ENCODE peak calls at places on chromosomes 13 and 19, in eight cellular contexts. M is stimulated activated CD8-positive, alpha-beta memory T cell treated with anti-CD3 and anti-CD28 coated beads, Interleukin-4, amount 100 ng/mL, for 48 hours; C is NCI-H460; B is fibroblast of lung; K is HS-27A; T is glutamatergic neuron; E is activated gamma-delta T cell treated with Interleukin-2 at 50 U/mL for 16 hours; G is stimulated activated CD4-positive, alpha-beta T cell treated with anti-CD3 and anti-CD28 coated beads, Interleukin-2, amount 100 ng/mL, for 24 hours. U is an unnamed sample.

GRCh38 chr13:80447747-80448146 is 106.8 kb upstream of the SPRY2 start:
- DNase-seq in K (no peak), E (no peak), C (no peak), M (no peak), T (no peak), G (no peak), B (no peak), U (no peak)

GRCh38 chr19:45455707-45456499 is 11.9 kb upstream of the FOSB start:
- DNase-seq in T (peak), B (peak), G (peak), C (peak), M (peak), E (peak), K (peak), U (peak)

GRCh38 chr19:53467503-53468262 is at the start of gene ZNF813:
- DNase-seq in E (peak), K (peak), C (no peak), M (peak), T (peak), B (peak), G (peak), U (no peak)

GRCh38 chr19:38626401-38626800 is 7.4 kb downstream of the EIF3K start:
- DNase-seq in B (no peak), M (no peak), G (no peak), C (no peak), K (no peak), T (no peak), E (no peak), U (no peak)

GRCh38 chr19:41792513-41793413 is 3.6 kb upstream of the CEACAM3 start:
- DNase-seq in K (no peak), G (peak), E (peak), M (peak), T (peak), B (peak), C (peak), U (peak)

GRCh38 chr13:94480672-94481145 is 1.2 kb upstream of the DCT start:
- DNase-seq in C (no peak), G (no peak), K (no peak), E (no peak), B (peak), T (peak), M (no peak), U (no peak)

GRCh38 chr19:55391191-55391670 is 5.5 kb downstream of the RPL28 start:
- DNase-seq in E (no peak), C (no peak), G (peak), M (no peak), K (no peak), B (no peak), T (no peak), U (no peak)

GRCh38 chr19:3821156-3821555 is 35.0 kb upstream of the MATK start:
- DNase-seq in T (no peak), B (no peak), C (peak), G (no peak), E (no peak), M (no peak), K (no peak), U (no peak)

GRCh38 chr19:42198676-42199439 is 18.6 kb downstream of the DEDD2 start:
- DNase-seq in C (no peak), M (peak), T (no peak), E (peak), G (peak), K (no peak), B (no peak), U (no peak)

U was measured in HCT116.